ENCODE peak calls at places on chromosome 20, in four cellular contexts. O, N, B and L are unnamed samples.
A peak's percentile ranks its signal among the peaks of the same experiment; 100 is the strongest.

GRCh38 chr20:51089272-51089671 is 66.4 kb upstream of the KCNG1 start:
- DNase-seq in O (no peak), N (no peak), B (no peak), L (no peak)

GRCh38 chr20:57392512-57393271 is 1.5 kb downstream of the RBM38 start:
- DNase-seq in O (peak; percentile 59), N (peak; percentile 77), B (no peak), L (peak; percentile 50)

GRCh38 chr20:23242556-23243180 is 107.9 kb upstream of the NXT1 start:
- DNase-seq in O (no peak), N (no peak), B (no peak), L (no peak)

GRCh38 chr20:17911927-17912326 is 56.7 kb downstream of the SNX5 start:
- DNase-seq in O (no peak), N (no peak), B (no peak), L (no peak)

GRCh38 chr20:59123011-59123676 is 40.5 kb upstream of the ZNF831 start:
- DNase-seq in O (no peak), N (peak; percentile 21), B (no peak), L (no peak)

GRCh38 chr20:37415118-37416085 is 69.5 kb downstream of the SRC start:
- DNase-seq in O (no peak), N (no peak), B (no peak), L (no peak)

GRCh38 chr20:57109151-57109953 is 157.1 kb downstream of the BMP7 start:
- DNase-seq in O (no peak), N (no peak), B (no peak), L (no peak)

GRCh38 chr20:61839223-61839911 is 226.3 kb downstream of the TAF4 start:
- DNase-seq in O (no peak), N (no peak), B (no peak), L (no peak)

GRCh38 chr20:10708342-10709185 is 34.8 kb upstream of the JAG1 start:
- DNase-seq in O (no peak), N (no peak), B (no peak), L (no peak)

GRCh38 chr20:22836211-22836610 is 198.9 kb upstream of the SSTR4 start:
- DNase-seq in O (no peak), N (no peak), B (no peak), L (no peak)

GRCh38 chr20:62368629-62369507 is 1.8 kb upstream of the LAMA5 start:
- DNase-seq in O (peak; percentile 89), N (peak; percentile 59), B (no peak), L (peak; percentile 86)

GRCh38 chr20:3563113-3563512 is 92.3 kb downstream of the ATRN start:
- DNase-seq in O (no peak), N (no peak), B (no peak), L (no peak)

GRCh38 chr20:44199877-44200276 is 10.7 kb downstream of the OSER1 start:
- DNase-seq in O (no peak), N (no peak), B (no peak), L (no peak)

GRCh38 chr20:2576317-2576727 is 39.9 kb downstream of the TMC2 start:
- DNase-seq in O (no peak), N (no peak), B (no peak), L (no peak)

GRCh38 chr20:13325033-13325432 is 104.0 kb downstream of the ISM1 start:
- DNase-seq in O (no peak), N (no peak), B (no peak), L (no peak)

GRCh38 chr20:63232235-63233060 is 3.3 kb upstream of the BIRC7 start:
- DNase-seq in O (no peak), N (no peak), B (no peak), L (no peak)

GRCh38 chr20:56540415-56540814 is 7.4 kb downstream of the FAM209B start:
- DNase-seq in O (no peak), N (no peak), B (no peak), L (no peak)

GRCh38 chr20:57685134-57685851 is 24.5 kb downstream of the PMEPA1 start:
- DNase-seq in O (no peak), N (no peak), B (no peak), L (no peak)

GRCh38 chr20:16752901-16753300 is 4.7 kb downstream of the OTOR start:
- DNase-seq in O (no peak), N (no peak), B (no peak), L (no peak)

GRCh38 chr20:20549699-20550098 is 162.7 kb downstream of the RALGAPA2 start:
- DNase-seq in O (no peak), N (no peak), B (no peak), L (no peak)

GRCh38 chr20:14415492-14415891 is 78.1 kb upstream of the FLRT3 start:
- DNase-seq in O (no peak), N (no peak), B (no peak), L (no peak)

GRCh38 chr20:17473662-17474061 is 57.5 kb downstream of the BFSP1 start:
- DNase-seq in O (no peak), N (no peak), B (no peak), L (no peak)

GRCh38 chr20:32037929-32038328 is 14.1 kb upstream of the HCK start:
- DNase-seq in O (no peak), N (no peak), B (no peak), L (no peak)

GRCh38 chr20:3729378-3729777 is 3.1 kb upstream of the HSPA12B start:
- DNase-seq in O (no peak), N (no peak), B (no peak), L (no peak)

GRCh38 chr20:5030348-5031205 is 29.3 kb upstream of the SLC23A2 start:
- DNase-seq in O (no peak), N (no peak), B (no peak), L (no peak)

GRCh38 chr20:58697867-58698703 is 5.5 kb downstream of the NPEPL1 start:
- DNase-seq in O (peak; percentile 4), N (peak; percentile 2), B (no peak), L (no peak)

DNA sequence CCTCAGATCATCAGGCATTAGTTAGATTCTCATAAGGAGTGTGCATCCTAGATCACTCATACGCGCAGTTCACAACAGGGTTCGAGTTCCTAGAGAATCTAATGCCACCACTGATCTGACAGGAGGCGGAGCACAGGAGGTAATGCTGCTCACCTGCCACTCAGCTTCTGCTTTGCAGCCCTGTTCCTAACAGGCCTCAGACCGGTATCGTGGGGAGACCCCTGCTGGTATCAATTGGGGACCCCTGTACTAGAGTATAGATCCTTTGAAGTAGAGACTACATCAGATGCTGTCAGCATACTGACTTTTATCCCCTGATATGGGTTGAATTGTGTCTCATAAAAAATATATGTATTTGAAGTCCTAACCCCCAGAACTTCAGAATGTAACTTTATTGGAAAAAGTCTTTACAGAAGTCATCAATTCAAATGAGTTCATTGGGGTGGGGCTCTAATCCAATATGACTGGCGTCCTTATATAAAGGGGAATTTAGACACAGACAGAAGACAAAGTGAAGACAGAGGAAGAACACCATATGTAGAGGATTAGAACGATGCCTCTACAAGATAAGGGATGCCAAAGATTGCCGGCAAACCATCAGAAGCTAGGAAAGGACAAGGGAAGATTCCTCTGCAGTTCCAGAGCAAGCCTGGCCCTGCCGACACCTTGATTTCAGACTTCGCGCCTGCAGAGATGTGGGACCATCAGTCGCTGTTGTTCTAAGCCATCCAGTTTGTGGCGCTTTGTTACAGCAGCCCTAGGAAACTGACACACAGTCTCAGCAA is 104.4 kb upstream of the BTBD3 start:
- DNase-seq in O (no peak), N (no peak), B (no peak), L (no peak)
- TF ChIP-seq CTCF in O (no peak), N (no peak), B (no peak), L (no peak)

GRCh38 chr20:34312544-34313217 is 9.5 kb upstream of the AHCY start:
- DNase-seq in O (peak; percentile 88), N (peak; percentile 92), B (peak; percentile 85), L (peak; percentile 91)
- TF ChIP-seq POLR2A in O (no peak), N (no peak), B (no peak), L (no peak)

GRCh38 chr20:25196701-25197120 is 1.2 kb downstream of the ENTPD6 start:
- DNase-seq in O (no peak), N (no peak), B (no peak), L (no peak)

GRCh38 chr20:25195962-25196700 is 619 bp downstream of the ENTPD6 start:
- DNase-seq in O (peak; percentile 52), N (peak; percentile 87), B (peak; percentile 72), L (peak; percentile 46)

GRCh38 chr20:25198663-25199363 is 3.3 kb downstream of the ENTPD6 start:
- DNase-seq in O (no peak), N (no peak), B (no peak), L (no peak)

GRCh38 chr20:25197870-25198190 is 2.3 kb downstream of the ENTPD6 start:
- DNase-seq in O (no peak), N (no peak), B (no peak), L (no peak)

GRCh38 chr20:25197173-25197869 is 1.8 kb downstream of the ENTPD6 start:
- DNase-seq in O (no peak), N (peak; percentile 53), B (no peak), L (no peak)
- TF ChIP-seq CTCF in O (no peak), N (no peak), B (no peak), L (no peak)

DNA sequence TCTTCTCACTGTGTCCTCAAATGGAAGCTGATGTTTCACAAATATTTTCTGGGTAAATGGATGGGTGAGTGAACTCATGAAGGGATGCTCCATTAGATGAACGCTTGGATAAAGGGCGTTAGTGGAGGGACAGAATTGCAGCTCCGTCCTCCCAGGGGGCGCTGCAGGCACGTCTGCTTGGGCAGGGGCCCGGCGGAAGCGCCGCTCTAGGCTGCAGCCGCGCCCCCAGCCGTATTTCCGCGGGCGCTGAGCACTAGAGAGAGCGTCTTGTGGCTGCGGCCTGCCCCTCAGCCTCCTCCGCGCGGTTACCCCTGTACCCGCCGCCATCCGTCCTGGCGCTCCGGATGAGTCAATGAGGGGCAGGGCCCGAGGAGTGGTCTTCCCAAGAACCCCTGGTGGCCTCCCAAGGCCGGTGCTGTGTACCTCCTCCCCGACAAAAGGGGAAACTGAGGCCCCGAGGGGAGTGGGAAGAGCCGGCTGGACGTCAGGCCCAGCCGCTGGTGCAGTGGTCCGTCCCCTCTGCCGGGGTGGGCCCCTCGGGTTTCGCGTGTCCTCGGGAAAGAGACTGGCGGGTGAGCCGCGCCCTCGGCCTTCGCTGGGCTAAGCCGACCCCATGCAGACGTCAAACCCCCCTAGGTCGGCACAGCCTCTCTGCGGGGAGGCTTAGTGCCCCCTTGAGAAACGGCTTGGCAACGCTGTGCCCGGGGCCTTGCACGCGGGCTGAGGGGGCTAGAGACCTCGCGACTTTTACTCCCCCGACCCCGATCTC is 11.5 kb upstream of the SNHG17 start:
- DNase-seq in O (peak; percentile 91), N (peak; percentile 96), B (peak; percentile 88), L (peak; percentile 91)
- TF ChIP-seq POLR2A in O (peak; percentile 72), N (peak; percentile 92), B (peak; percentile 62), L (peak; percentile 84)